ENCODE peak calls at places on chromosomes 4 and X, in four cellular contexts. One of them, this sample, is unnamed. For H3K4me1, the result is how much of the 10 kb centered on the place peaks cover.

GRCh38 chrX:70062961-70063550 is 799 bp downstream of the OTUD6A start:
- DNase-seq in Panc1: no peak
- DNase-seq in endothelial cell of umbilical vein: no peak
- DNase-seq in HepG2: no peak
- DNase-seq in this sample: no peak

GRCh38 chrX:135287266-135287823 is 21.9 kb upstream of the ETDC start:
- DNase-seq in Panc1: no peak
- DNase-seq in endothelial cell of umbilical vein: no peak
- DNase-seq in HepG2: no peak
- DNase-seq in this sample: no peak

GRCh38 chrX:55452825-55453124 is 848 bp downstream of the MAGEH1 start:
- DNase-seq in endothelial cell of umbilical vein: no peak
- DNase-seq in Panc1: no peak
- DNase-seq in HepG2: no peak
- DNase-seq in this sample: no peak

GRCh38 chrX:151789179-151789800 is 54.7 kb downstream of the CNGA2 start:
- DNase-seq in endothelial cell of umbilical vein: peak
- DNase-seq in Panc1: no peak
- DNase-seq in HepG2: no peak
- DNase-seq in this sample: peak

GRCh38 chr4:53508446-53508845 is 82.8 kb downstream of the LNX1 start:
- DNase-seq in endothelial cell of umbilical vein: no peak
- DNase-seq in Panc1: no peak
- DNase-seq in HepG2: peak
- DNase-seq in this sample: no peak

GRCh38 chrX:153708415-153708814 is 15.8 kb downstream of the BCAP31 start:
- DNase-seq in HepG2: peak
- DNase-seq in endothelial cell of umbilical vein: peak
- DNase-seq in Panc1: no peak
- DNase-seq in this sample: no peak

GRCh38 chr4:141640692-141641091 is 4.3 kb downstream of the IL15 start:
- DNase-seq in endothelial cell of umbilical vein: no peak
- DNase-seq in Panc1: no peak
- DNase-seq in HepG2: no peak
- DNase-seq in this sample: no peak

GRCh38 chr4:88109123-88109864 is 49.1 kb downstream of the ABCG2 start:
- DNase-seq in endothelial cell of umbilical vein: peak
- DNase-seq in HepG2: peak
- DNase-seq in Panc1: no peak
- DNase-seq in this sample: no peak

GRCh38 chr4:76752911-76753494 is 144.9 kb downstream of the SOWAHB start:
- DNase-seq in endothelial cell of umbilical vein: peak
- DNase-seq in Panc1: no peak
- DNase-seq in HepG2: no peak
- DNase-seq in this sample: no peak

GRCh38 chr4:19523964-19524363 is 727.7 kb upstream of the SLIT2 start:
- DNase-seq in HepG2: no peak
- DNase-seq in Panc1: no peak
- DNase-seq in endothelial cell of umbilical vein: no peak
- DNase-seq in this sample: no peak

GRCh38 chr4:37889849-37890500 is 909 bp upstream of the TBC1D1 start:
- DNase-seq in HepG2: no peak
- DNase-seq in Panc1: no peak
- DNase-seq in endothelial cell of umbilical vein: no peak
- DNase-seq in this sample: no peak

GRCh38 chr4:8297691-8298485 is 28.3 kb downstream of the HTRA3 start:
- DNase-seq in HepG2: no peak
- DNase-seq in Panc1: no peak
- DNase-seq in endothelial cell of umbilical vein: no peak
- DNase-seq in this sample: peak

GRCh38 chrX:72060196-72060974 is 71.3 kb downstream of the RTL5 start:
- DNase-seq in endothelial cell of umbilical vein: peak
- DNase-seq in Panc1: no peak
- DNase-seq in HepG2: no peak
- DNase-seq in this sample: no peak

GRCh38 chrX:10633722-10634121 is 13.3 kb upstream of the MID1 start:
- DNase-seq in HepG2: no peak
- DNase-seq in Panc1: peak
- DNase-seq in endothelial cell of umbilical vein: peak
- DNase-seq in this sample: peak

GRCh38 chrX:57266871-57267270 is 19.6 kb upstream of the FAAH2 start:
- DNase-seq in Panc1: no peak
- DNase-seq in endothelial cell of umbilical vein: no peak
- DNase-seq in HepG2: no peak
- DNase-seq in this sample: no peak

GRCh38 chr4:19187104-19187503 is 1064.6 kb upstream of the SLIT2 start:
- DNase-seq in endothelial cell of umbilical vein: peak
- DNase-seq in Panc1: no peak
- DNase-seq in HepG2: no peak
- DNase-seq in this sample: no peak

GRCh38 chr4:150569384-150569987 is 12.5 kb upstream of the MAB21L2 start:
- DNase-seq in HepG2: no peak
- DNase-seq in endothelial cell of umbilical vein: no peak
- DNase-seq in Panc1: no peak
- DNase-seq in this sample: no peak

GRCh38 chr4:156754832-156755570 is 216.6 kb downstream of the PDGFC start:
- DNase-seq in HepG2: no peak
- DNase-seq in endothelial cell of umbilical vein: no peak
- DNase-seq in Panc1: no peak
- DNase-seq in this sample: no peak

GRCh38 chr4:22287626-22288025 is 228.2 kb downstream of the ADGRA3 start:
- DNase-seq in endothelial cell of umbilical vein: no peak
- DNase-seq in HepG2: no peak
- DNase-seq in Panc1: no peak
- DNase-seq in this sample: no peak

GRCh38 chr4:74262522-74262921 is 45.7 kb upstream of the EPGN start:
- DNase-seq in endothelial cell of umbilical vein: no peak
- DNase-seq in Panc1: no peak
- DNase-seq in HepG2: no peak
- DNase-seq in this sample: no peak

GRCh38 chr4:27100713-27101112 is 240.1 kb downstream of the STIM2 start:
- DNase-seq in HepG2: no peak
- DNase-seq in endothelial cell of umbilical vein: no peak
- DNase-seq in Panc1: no peak
- DNase-seq in this sample: no peak

GRCh38 chrX:9515464-9515863 is 50.6 kb downstream of the TBL1X start:
- DNase-seq in HepG2: no peak
- DNase-seq in endothelial cell of umbilical vein: no peak
- DNase-seq in Panc1: no peak
- DNase-seq in this sample: no peak

GRCh38 chrX:73563740-73564073 is 710 bp downstream of the CHIC1 start:
- DNase-seq in endothelial cell of umbilical vein: peak
- DNase-seq in Panc1: no peak
- DNase-seq in HepG2: no peak
- DNase-seq in this sample: no peak

GRCh38 chr4:145557720-145558119 is 61.5 kb upstream of the MMAA start:
- DNase-seq in endothelial cell of umbilical vein: peak
- DNase-seq in Panc1: peak
- DNase-seq in HepG2: peak
- DNase-seq in this sample: no peak

GRCh38 chr4:21768349-21769310 is 179.9 kb downstream of the KCNIP4 start:
- DNase-seq in HepG2: peak
- DNase-seq in endothelial cell of umbilical vein: peak
- DNase-seq in Panc1: peak
- DNase-seq in this sample: no peak

GRCh38 chrX:14076639-14077038 is 46.9 kb upstream of the GEMIN8 start:
- DNase-seq in HepG2: no peak
- DNase-seq in endothelial cell of umbilical vein: no peak
- DNase-seq in Panc1: no peak
- DNase-seq in this sample: no peak

GRCh38 chrX:14083783-14084182 is 54.1 kb upstream of the GEMIN8 start:
- DNase-seq in Panc1: no peak
- DNase-seq in endothelial cell of umbilical vein: no peak
- DNase-seq in HepG2: no peak
- DNase-seq in this sample: no peak

DNA sequence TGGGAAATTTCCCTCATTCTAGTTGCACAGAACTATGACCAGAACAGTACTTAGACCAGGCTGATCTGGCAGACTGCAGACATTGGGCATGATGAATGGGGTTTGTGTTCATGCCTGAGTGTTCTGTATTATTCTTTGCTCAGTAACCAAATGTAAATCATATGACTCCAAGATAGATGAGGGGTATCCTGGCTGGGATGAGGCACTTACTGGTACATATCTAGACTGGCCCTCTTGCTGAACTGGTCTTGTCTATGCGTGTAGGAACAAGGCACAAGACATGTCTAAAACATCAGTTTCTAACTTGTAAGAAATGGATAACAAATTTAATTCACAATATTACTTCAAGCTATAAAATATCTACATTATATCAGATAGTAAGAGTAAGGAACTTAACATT is 50.3 kb upstream of the GEMIN8 start:
- DNase-seq in Panc1: no peak
- DNase-seq in endothelial cell of umbilical vein: no peak
- DNase-seq in HepG2: no peak
- DNase-seq in this sample: no peak
- TF ChIP-seq POLR2AphosphoS5 in Panc1: no peak
- TF ChIP-seq POLR2AphosphoS5 in endothelial cell of umbilical vein: no peak
- TF ChIP-seq POLR2AphosphoS5 in HepG2: no peak
- TF ChIP-seq POLR2AphosphoS5 in this sample: no peak

GRCh38 chr4:184094532-184095192 is 123.0 kb downstream of the ENPP6 start:
- DNase-seq in endothelial cell of umbilical vein: no peak
- DNase-seq in HepG2: no peak
- DNase-seq in Panc1: no peak
- DNase-seq in this sample: no peak

DNA sequence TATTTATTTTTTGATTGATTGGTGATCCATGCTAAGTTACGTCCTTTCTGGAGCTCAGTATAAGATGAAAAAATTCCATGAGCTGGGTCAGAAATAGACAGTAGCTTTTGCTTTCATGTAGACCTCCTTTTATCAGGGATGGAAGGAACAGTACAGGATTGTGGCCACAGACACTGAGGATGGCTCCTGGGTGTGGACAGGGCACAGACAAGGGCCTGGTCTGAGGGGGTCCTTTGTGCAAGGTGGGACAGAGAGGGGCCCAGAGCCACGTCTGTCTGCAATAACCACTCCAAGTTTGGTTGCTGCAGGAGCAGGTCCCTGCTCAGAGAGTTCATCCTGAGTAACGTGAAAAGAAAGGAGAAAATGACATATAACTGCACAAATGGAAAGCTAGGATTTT is 127.1 kb downstream of the ENPP6 start:
- DNase-seq in endothelial cell of umbilical vein: no peak
- DNase-seq in HepG2: no peak
- DNase-seq in Panc1: no peak
- DNase-seq in this sample: no peak
- TF ChIP-seq CTCF in endothelial cell of umbilical vein: no peak
- TF ChIP-seq CTCF in HepG2: no peak
- TF ChIP-seq CTCF in Panc1: no peak
- TF ChIP-seq CTCF in this sample: no peak

DNA sequence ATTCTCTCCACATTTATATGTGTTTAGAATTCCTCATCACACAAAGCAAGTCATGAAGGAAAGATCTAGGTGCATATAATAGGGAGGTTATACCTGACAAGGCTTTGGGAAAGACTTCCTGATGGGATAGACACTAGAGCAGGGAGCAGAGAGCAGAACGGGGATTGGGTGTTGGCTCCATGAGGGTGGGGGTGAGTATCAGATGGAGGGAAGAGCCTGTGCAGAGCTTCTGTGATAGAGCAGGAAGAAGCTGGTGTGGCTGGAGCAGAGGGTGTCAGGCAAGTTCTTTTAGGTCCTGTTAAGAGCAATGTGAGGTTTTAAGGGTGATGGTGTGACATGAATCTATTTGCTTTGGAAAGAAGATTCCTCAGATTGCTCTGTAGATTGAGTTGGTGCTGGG is 10.5 kb downstream of the NSD2 start:
- DNase-seq in Panc1: no peak
- DNase-seq in endothelial cell of umbilical vein: no peak
- DNase-seq in HepG2: no peak
- DNase-seq in this sample: no peak
- H3K4me1 ChIP-seq in Panc1: under half
- H3K4me1 ChIP-seq in endothelial cell of umbilical vein: under half
- H3K4me1 ChIP-seq in HepG2: half or more
- H3K4me1 ChIP-seq in this sample: under half

DNA sequence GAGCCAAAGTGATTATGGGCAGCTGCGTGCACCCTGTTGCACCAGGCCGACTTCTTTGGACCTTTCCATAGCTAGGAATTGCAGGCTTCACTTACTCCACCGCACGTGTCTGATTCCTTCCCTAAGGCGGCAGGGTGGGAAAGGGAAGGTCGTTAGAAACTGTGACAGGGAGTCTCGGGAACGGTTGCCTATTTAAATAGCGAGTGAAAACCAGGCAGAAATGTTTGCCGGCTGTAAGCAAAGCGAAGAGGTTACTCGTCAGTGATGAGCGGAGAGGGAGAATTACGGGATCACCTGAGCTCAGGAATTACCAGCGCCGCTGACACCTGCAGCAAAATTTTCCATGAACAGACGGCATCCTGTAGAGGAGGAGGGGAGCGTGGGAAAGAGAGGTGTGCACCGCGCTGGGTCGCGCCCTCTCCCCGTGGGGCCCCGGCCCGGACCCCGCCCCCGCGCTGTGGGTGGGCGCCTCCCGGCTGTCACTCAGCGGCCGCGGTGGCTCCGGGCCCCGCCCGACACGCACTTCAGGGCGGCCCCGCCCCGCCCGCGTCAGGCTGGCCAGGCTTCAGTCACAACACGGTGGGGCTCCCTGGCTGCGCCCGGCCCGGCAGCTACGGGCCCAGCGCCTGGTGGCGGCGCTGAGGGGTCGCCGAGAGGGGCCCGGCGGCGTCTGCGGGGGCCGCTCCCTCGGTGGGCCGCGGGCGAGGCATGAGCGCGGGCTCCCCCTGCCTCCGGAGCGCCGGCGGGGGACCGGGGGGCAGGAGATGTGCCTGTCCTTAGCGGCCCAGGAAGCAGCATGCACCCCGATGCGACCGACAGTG is at the start of gene SNX25:
- DNase-seq in endothelial cell of umbilical vein: peak
- DNase-seq in HepG2: peak
- DNase-seq in Panc1: no peak
- DNase-seq in this sample: peak
- TF ChIP-seq POLR2AphosphoS5 in endothelial cell of umbilical vein: no peak
- TF ChIP-seq POLR2AphosphoS5 in HepG2: peak
- TF ChIP-seq POLR2AphosphoS5 in Panc1: no peak
- TF ChIP-seq POLR2AphosphoS5 in this sample: peak

DNA sequence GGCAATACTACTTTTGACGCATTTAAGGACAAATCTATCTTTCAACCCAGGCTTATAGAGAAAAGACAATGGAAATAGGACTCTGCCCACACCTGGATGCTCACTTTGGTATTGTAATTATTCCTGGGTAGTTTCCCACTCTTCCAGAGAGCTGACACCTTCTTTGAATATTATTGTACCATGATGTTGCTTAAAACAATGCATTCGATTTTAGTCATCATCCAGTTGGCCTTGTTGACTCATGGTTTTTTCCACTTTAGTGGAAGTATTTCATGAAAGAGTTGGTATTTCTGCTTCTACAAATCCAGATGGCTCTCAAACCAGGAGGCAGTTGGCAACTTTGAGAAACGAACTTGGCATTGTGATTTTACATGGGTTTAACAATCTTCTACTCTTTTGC is 124.2 kb downstream of the ENOX2 start:
- DNase-seq in HepG2: no peak
- DNase-seq in endothelial cell of umbilical vein: no peak
- DNase-seq in Panc1: no peak
- DNase-seq in this sample: no peak
- TF ChIP-seq CTCF in HepG2: no peak
- TF ChIP-seq CTCF in endothelial cell of umbilical vein: no peak
- TF ChIP-seq CTCF in Panc1: no peak
- TF ChIP-seq CTCF in this sample: no peak

This sample was measured in breast epithelium.